ENCODE peak calls at places on chromosome 9, in six cellular contexts. K is ovary, M is heart left ventricle, I is GM12892, A is IMR-90, R is esophagus muscularis mucosa. Q is an unnamed sample.
A peak's percentile ranks its signal among the peaks of the same experiment; 100 is the strongest.

GRCh38 chr9:106691629-106692028 is 171.3 kb upstream of the ZNF462 start:
- DNase-seq in M (no peak), R (no peak), K (no peak), I (no peak), A (no peak), Q (no peak)

GRCh38 chr9:70113403-70114022 is 69.9 kb downstream of the MAMDC2 start:
- DNase-seq in R (no peak), A (peak; percentile 72), M (peak; percentile 46), I (peak; percentile 14), K (peak; percentile 64), Q (no peak)

GRCh38 chr9:114396558-114397218 is 8.9 kb upstream of the AKNA start:
- DNase-seq in M (no peak), A (peak; percentile 86), K (peak; percentile 78), R (no peak), I (no peak), Q (peak; percentile 83)

GRCh38 chr9:8012986-8013385 is 213.4 kb upstream of the DMAC1 start:
- DNase-seq in I (no peak), R (no peak), K (no peak), A (no peak), M (no peak), Q (no peak)

GRCh38 chr9:20835364-20836286 is 151.6 kb downstream of the FOCAD start:
- DNase-seq in M (no peak), K (no peak), A (peak; percentile 59), R (no peak), I (no peak), Q (no peak)

GRCh38 chr9:89864257-89864656 is 259.4 kb downstream of the GADD45G start:
- DNase-seq in I (no peak), K (no peak), A (no peak), R (no peak), M (no peak), Q (no peak)

GRCh38 chr9:81559741-81560140 is 129.6 kb downstream of the TLE1 start:
- DNase-seq in I (no peak), A (peak; percentile 95), K (no peak), M (no peak), R (no peak), Q (no peak)

GRCh38 chr9:131530546-131530929 is 525 bp downstream of the UCK1 start:
- DNase-seq in A (peak; percentile 15), I (peak; percentile 69), M (peak; percentile 43), K (peak; percentile 49), R (no peak), Q (peak; percentile 80)

GRCh38 chr9:31590091-31590490 is 794.4 kb upstream of the ACO1 start:
- DNase-seq in M (no peak), A (no peak), I (no peak), K (no peak), R (no peak), Q (no peak)

GRCh38 chr9:98983295-98984268 is 39.9 kb downstream of the COL15A1 start:
- DNase-seq in K (no peak), M (no peak), A (peak; percentile 95), R (no peak), I (no peak), Q (peak; percentile 61)

GRCh38 chr9:86732514-86732913 is 214.8 kb downstream of the GAS1 start:
- DNase-seq in A (peak; percentile 92), M (no peak), R (no peak), I (no peak), K (no peak), Q (peak; percentile 78)

GRCh38 chr9:93634311-93635185 is 58.2 kb downstream of the PHF2 start:
- DNase-seq in I (no peak), A (no peak), K (no peak), M (peak; percentile 11), R (no peak), Q (no peak)

GRCh38 chr9:112502177-112502946 is 15.7 kb downstream of the KIAA1958 start:
- DNase-seq in R (no peak), A (no peak), K (no peak), I (no peak), M (no peak), Q (no peak)

GRCh38 chr9:126777733-126778132 is 27.1 kb upstream of the ZBTB43 start:
- DNase-seq in R (no peak), I (no peak), M (no peak), K (no peak), A (no peak), Q (no peak)

GRCh38 chr9:4324513-4324912 is 24.6 kb upstream of the GLIS3 start:
- DNase-seq in R (no peak), K (no peak), M (no peak), I (no peak), A (peak; percentile 82), Q (no peak)

GRCh38 chr9:97985058-97985861 is 2.1 kb downstream of the ANP32B start:
- DNase-seq in K (no peak), I (no peak), A (peak; percentile 11), M (no peak), R (no peak), Q (peak; percentile 68)

GRCh38 chr9:728535-728934 is 113.0 kb upstream of the DMRT1 start:
- DNase-seq in M (no peak), R (no peak), I (no peak), A (no peak), K (no peak), Q (no peak)

GRCh38 chr9:115393976-115394775 is 276.2 kb upstream of the TNC start:
- DNase-seq in M (no peak), R (no peak), K (no peak), A (no peak), I (no peak), Q (no peak)

GRCh38 chr9:26779072-26779471 is 113.5 kb downstream of the CAAP1 start:
- DNase-seq in M (no peak), K (no peak), I (no peak), A (peak; percentile 5), R (no peak), Q (no peak)

GRCh38 chr9:71036501-71036900 is 84.9 kb downstream of the TRPM3 start:
- DNase-seq in R (no peak), A (no peak), M (no peak), I (no peak), K (no peak), Q (no peak)

GRCh38 chr9:108180511-108180910 is 675.3 kb downstream of the ACTL7B start:
- DNase-seq in R (peak; percentile 77), K (no peak), A (no peak), I (no peak), M (no peak), Q (no peak)

GRCh38 chr9:131980267-131980916 is 99.3 kb downstream of the MED27 start:
- DNase-seq in R (no peak), I (no peak), A (no peak), M (no peak), K (no peak), Q (no peak)

GRCh38 chr9:3336951-3337350 is 188.8 kb downstream of the RFX3 start:
- DNase-seq in I (no peak), A (no peak), K (no peak), M (no peak), R (no peak), Q (no peak)

GRCh38 chr9:123763910-123764588 is 165.9 kb downstream of the DENND1A start:
- DNase-seq in M (no peak), A (peak; percentile 84), I (no peak), R (no peak), K (no peak), Q (no peak)

GRCh38 chr9:123757960-123758359 is 172.0 kb downstream of the DENND1A start:
- DNase-seq in R (no peak), K (no peak), I (no peak), A (no peak), M (no peak), Q (no peak)

GRCh38 chr9:123756484-123757106 is 173.3 kb downstream of the DENND1A start:
- DNase-seq in A (no peak), I (no peak), M (no peak), K (no peak), R (no peak), Q (no peak)

GRCh38 chr9:123757547-123757946 is 172.4 kb downstream of the DENND1A start:
- DNase-seq in R (no peak), A (no peak), K (no peak), I (no peak), M (no peak), Q (no peak)

GRCh38 chr9:123761905-123762605 is 167.9 kb downstream of the DENND1A start:
- DNase-seq in A (no peak), R (no peak), I (no peak), K (no peak), M (no peak), Q (no peak)
- TF ChIP-seq POLR2A in A (no peak), R (no peak), I (no peak), K (no peak), M (no peak), Q (no peak)

DNA sequence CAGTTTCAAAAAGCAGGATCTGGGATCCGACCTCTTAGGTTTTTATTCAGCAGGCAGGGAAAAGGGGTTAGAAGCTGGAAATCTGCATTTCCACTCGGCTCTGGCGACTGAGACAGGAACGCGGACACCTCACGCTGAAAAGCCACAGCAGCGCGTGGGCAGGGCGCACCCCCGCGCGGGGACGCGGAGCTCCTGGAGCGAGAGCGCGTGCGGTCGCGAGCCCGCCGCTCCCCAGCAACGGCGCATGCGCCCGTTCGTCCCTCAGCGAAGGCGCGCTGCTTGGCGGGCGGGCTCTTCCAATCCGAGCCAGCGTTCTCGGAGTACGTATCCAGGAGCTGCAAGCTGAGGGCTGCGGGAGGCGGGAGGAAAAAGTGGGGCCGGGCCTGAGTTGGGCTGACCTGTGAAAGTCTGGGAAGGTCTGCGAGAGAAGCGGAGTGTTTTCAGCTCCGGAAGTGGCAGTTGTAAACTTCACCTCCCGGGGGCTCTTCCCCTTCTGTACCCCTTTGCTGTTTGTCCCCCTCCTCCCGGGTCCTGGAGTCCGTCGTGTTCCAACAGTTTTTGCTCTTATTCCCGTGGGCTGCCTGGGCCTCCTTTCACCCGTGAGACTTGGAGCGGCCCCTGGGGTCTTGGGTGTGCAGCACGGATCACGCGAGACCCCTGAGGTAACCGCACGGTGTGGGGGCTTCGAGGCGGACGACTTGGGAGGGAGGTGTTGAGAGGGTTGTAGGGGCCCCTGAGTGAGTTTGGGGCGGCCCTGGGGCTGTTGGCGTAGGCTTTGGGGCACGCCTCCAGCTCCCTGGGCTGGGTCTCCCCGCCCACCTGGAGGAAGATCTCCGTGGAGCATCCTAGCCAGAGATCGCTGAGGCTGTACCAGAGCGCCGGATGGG is at the start of gene CCDC171:
- DNase-seq in M (peak; percentile 94), R (peak; percentile 97), K (peak; percentile 94), I (peak; percentile 89), A (peak; percentile 95), Q (peak; percentile 93)
- TF ChIP-seq POLR2A in M (peak; percentile 62), R (peak; percentile 12), K (peak; percentile 53), I (peak; percentile 77), A (peak; percentile 35), Q (no peak)

GRCh38 chr9:33798545-33798944 is 3.2 kb downstream of the PRSS3 start:
- DNase-seq in M (no peak), A (no peak), I (no peak), R (no peak), K (no peak), Q (no peak)
- TF ChIP-seq POLR2A in M (no peak), A (no peak), I (no peak), R (no peak), K (no peak), Q (no peak)

DNA sequence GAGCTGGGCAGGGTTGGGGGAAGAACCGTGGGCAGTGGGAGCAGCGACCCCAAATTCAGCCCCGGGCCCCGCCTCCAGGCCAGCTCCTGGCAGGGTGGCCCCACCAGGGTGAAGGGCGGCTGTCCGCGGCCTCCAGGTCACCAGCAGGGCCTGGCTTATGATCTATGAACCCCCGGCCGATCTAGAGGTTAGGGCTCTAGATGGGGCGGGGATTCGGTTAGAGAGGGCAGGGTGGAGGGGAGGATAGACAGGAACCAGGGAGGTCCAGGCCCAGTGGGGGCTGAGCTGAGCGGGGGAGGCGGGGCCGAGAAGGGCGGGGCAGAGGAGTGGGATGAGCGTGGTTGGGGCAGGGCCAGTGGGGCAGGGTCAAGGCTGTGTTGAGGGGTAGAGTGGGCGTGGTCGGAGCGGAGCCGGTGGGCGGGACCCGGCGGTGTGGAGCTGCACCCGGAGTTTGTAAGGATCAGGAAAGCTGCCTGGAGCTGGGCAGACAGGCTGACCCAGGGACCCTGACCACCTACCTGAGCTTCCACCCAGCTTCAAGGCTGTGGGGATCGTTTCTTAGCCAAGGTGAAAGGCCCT is 29.3 kb upstream of the OBP2B start:
- DNase-seq in A (no peak), R (no peak), M (peak; percentile 88), K (peak; percentile 99), I (no peak), Q (no peak)
- TF ChIP-seq POLR2A in A (no peak), R (no peak), M (no peak), K (peak; percentile 20), I (no peak), Q (no peak)

Q was measured in suprapubic skin.